ENCODE peak calls at places on chromosomes 6 and 20, in five cellular contexts. One of them, this sample, is unnamed.

GRCh38 chr20:31670371-31671228 is 32.9 kb downstream of the COX4I2 start:
- DNase-seq in progenitor cell of endocrine pancreas: no peak
- DNase-seq in HL-60: no peak
- DNase-seq in right lobe of liver: no peak
- DNase-seq in bronchial epithelial cell: no peak
- DNase-seq in this sample: no peak

GRCh38 chr20:49965781-49966304 is 16.9 kb upstream of the SNAI1 start:
- DNase-seq in progenitor cell of endocrine pancreas: no peak
- DNase-seq in HL-60: peak; percentile 43
- DNase-seq in right lobe of liver: no peak
- DNase-seq in bronchial epithelial cell: peak; percentile 41
- DNase-seq in this sample: no peak

GRCh38 chr20:3661836-3662665 is 1.1 kb downstream of the GFRA4 start:
- DNase-seq in progenitor cell of endocrine pancreas: no peak
- DNase-seq in HL-60: no peak
- DNase-seq in right lobe of liver: no peak
- DNase-seq in bronchial epithelial cell: no peak
- DNase-seq in this sample: peak; percentile 58

GRCh38 chr6:21831531-21832291 is 238.2 kb downstream of the SOX4 start:
- DNase-seq in progenitor cell of endocrine pancreas: no peak
- DNase-seq in HL-60: no peak
- DNase-seq in right lobe of liver: no peak
- DNase-seq in bronchial epithelial cell: peak; percentile 65
- DNase-seq in this sample: no peak

GRCh38 chr6:133241088-133241900 is at the start of gene EYA4:
- DNase-seq in progenitor cell of endocrine pancreas: peak; percentile 17
- DNase-seq in HL-60: no peak
- DNase-seq in right lobe of liver: no peak
- DNase-seq in bronchial epithelial cell: peak; percentile 26
- DNase-seq in this sample: no peak

GRCh38 chr6:136326038-136326561 is 36.5 kb upstream of the BCLAF1 start:
- DNase-seq in progenitor cell of endocrine pancreas: no peak
- DNase-seq in HL-60: no peak
- DNase-seq in right lobe of liver: no peak
- DNase-seq in bronchial epithelial cell: peak; percentile 21
- DNase-seq in this sample: no peak

GRCh38 chr6:72246926-72247325 is 360.6 kb downstream of the RIMS1 start:
- DNase-seq in progenitor cell of endocrine pancreas: no peak
- DNase-seq in HL-60: no peak
- DNase-seq in right lobe of liver: no peak
- DNase-seq in bronchial epithelial cell: no peak
- DNase-seq in this sample: no peak

GRCh38 chr20:61951695-61952533 is 113.8 kb downstream of the TAF4 start:
- DNase-seq in progenitor cell of endocrine pancreas: peak; percentile 77
- DNase-seq in HL-60: no peak
- DNase-seq in right lobe of liver: no peak
- DNase-seq in bronchial epithelial cell: no peak
- DNase-seq in this sample: no peak

GRCh38 chr6:137873273-137873762 is 6.3 kb downstream of the TNFAIP3 start:
- DNase-seq in progenitor cell of endocrine pancreas: no peak
- DNase-seq in HL-60: peak; percentile 67
- DNase-seq in right lobe of liver: peak; percentile 73
- DNase-seq in bronchial epithelial cell: peak; percentile 97
- DNase-seq in this sample: peak; percentile 92

This sample was measured in natural killer cell treated with Interleukin-12 subunit alpha and Interleukin-12 subunit beta and Interleukin-15 and Interleukin-18, amount 100 ng/mL, for 72 hours.